ENCODE peak calls at places on chromosome 19, in seven cellular contexts. One of them, this sample, is unnamed.

GRCh38 chr19:3682741-3683404 is 17.4 kb downstream of the PIP5K1C start:
- DNase-seq in BE2C: no peak
- DNase-seq in heart left ventricle: no peak
- DNase-seq in GM23248: no peak
- DNase-seq in spleen: no peak
- DNase-seq in H1: no peak
- DNase-seq in A549: no peak
- DNase-seq in this sample: peak; percentile 57

GRCh38 chr19:3570619-3571018 is 2.1 kb upstream of the HMG20B start:
- DNase-seq in H1: no peak
- DNase-seq in spleen: no peak
- DNase-seq in BE2C: no peak
- DNase-seq in GM23248: no peak
- DNase-seq in heart left ventricle: no peak
- DNase-seq in A549: no peak
- DNase-seq in this sample: no peak

GRCh38 chr19:3604987-3605343 is 1.7 kb downstream of the TBXA2R start:
- DNase-seq in GM23248: no peak
- DNase-seq in heart left ventricle: no peak
- DNase-seq in H1: no peak
- DNase-seq in BE2C: no peak
- DNase-seq in spleen: peak; percentile 84
- DNase-seq in A549: no peak
- DNase-seq in this sample: no peak

GRCh38 chr19:35869327-35870123 is 1.2 kb downstream of the APLP1 start:
- DNase-seq in BE2C: peak; percentile 99
- DNase-seq in heart left ventricle: peak; percentile 54
- DNase-seq in spleen: peak; percentile 84
- DNase-seq in GM23248: peak; percentile 85
- DNase-seq in H1: peak; percentile 94
- DNase-seq in A549: peak; percentile 94
- DNase-seq in this sample: peak; percentile 44

GRCh38 chr19:52786078-52786463 is 520 bp downstream of the ZNF600 start:
- DNase-seq in heart left ventricle: no peak
- DNase-seq in spleen: peak; percentile 75
- DNase-seq in GM23248: peak; percentile 16
- DNase-seq in BE2C: no peak
- DNase-seq in A549: no peak
- DNase-seq in H1: peak; percentile 55
- DNase-seq in this sample: peak; percentile 25

GRCh38 chr19:8575467-8575997 is 1.7 kb downstream of the MYO1F start:
- DNase-seq in H1: no peak
- DNase-seq in GM23248: peak; percentile 65
- DNase-seq in A549: no peak
- DNase-seq in heart left ventricle: no peak
- DNase-seq in BE2C: no peak
- DNase-seq in spleen: no peak
- DNase-seq in this sample: no peak

GRCh38 chr19:17775991-17776803 is 18.7 kb upstream of the B3GNT3 start:
- DNase-seq in spleen: peak; percentile 85
- DNase-seq in BE2C: no peak
- DNase-seq in GM23248: peak; percentile 52
- DNase-seq in heart left ventricle: no peak
- DNase-seq in A549: no peak
- DNase-seq in H1: no peak
- DNase-seq in this sample: no peak

GRCh38 chr19:23118400-23118799 is 1.6 kb downstream of the ZNF730 start:
- DNase-seq in GM23248: no peak
- DNase-seq in BE2C: no peak
- DNase-seq in heart left ventricle: no peak
- DNase-seq in A549: no peak
- DNase-seq in H1: no peak
- DNase-seq in spleen: no peak
- DNase-seq in this sample: no peak

GRCh38 chr19:752652-753517 is 2.0 kb downstream of the MISP start:
- DNase-seq in BE2C: no peak
- DNase-seq in heart left ventricle: no peak
- DNase-seq in GM23248: peak; percentile 88
- DNase-seq in spleen: no peak
- DNase-seq in A549: peak; percentile 95
- DNase-seq in H1: no peak
- DNase-seq in this sample: peak; percentile 85

GRCh38 chr19:2302319-2303208 is 5.4 kb downstream of the LINGO3 start:
- DNase-seq in BE2C: peak; percentile 12
- DNase-seq in spleen: peak; percentile 87
- DNase-seq in H1: peak; percentile 79
- DNase-seq in GM23248: peak; percentile 70
- DNase-seq in A549: no peak
- DNase-seq in heart left ventricle: peak; percentile 63
- DNase-seq in this sample: no peak

GRCh38 chr19:13817018-13817614 is 21.9 kb downstream of the ZSWIM4 start:
- DNase-seq in GM23248: peak; percentile 30
- DNase-seq in A549: no peak
- DNase-seq in BE2C: no peak
- DNase-seq in heart left ventricle: no peak
- DNase-seq in spleen: peak; percentile 73
- DNase-seq in H1: peak; percentile 99
- DNase-seq in this sample: no peak

GRCh38 chr19:7013678-7014077 is 7.6 kb downstream of the MBD3L2B start:
- DNase-seq in GM23248: peak; percentile 42
- DNase-seq in H1: no peak
- DNase-seq in A549: no peak
- DNase-seq in spleen: no peak
- DNase-seq in BE2C: no peak
- DNase-seq in heart left ventricle: no peak
- DNase-seq in this sample: no peak

GRCh38 chr19:49687150-49687549 is 2.2 kb upstream of the ADM5 start:
- DNase-seq in spleen: no peak
- DNase-seq in heart left ventricle: no peak
- DNase-seq in H1: no peak
- DNase-seq in A549: no peak
- DNase-seq in GM23248: no peak
- DNase-seq in BE2C: no peak
- DNase-seq in this sample: no peak

GRCh38 chr19:18029617-18030338 is 21.8 kb downstream of the ARRDC2 start:
- DNase-seq in A549: no peak
- DNase-seq in BE2C: peak; percentile 85
- DNase-seq in heart left ventricle: no peak
- DNase-seq in spleen: no peak
- DNase-seq in GM23248: peak; percentile 23
- DNase-seq in H1: no peak
- DNase-seq in this sample: no peak

GRCh38 chr19:10646781-10647180 is 7.4 kb upstream of the ILF3 start:
- DNase-seq in H1: no peak
- DNase-seq in spleen: no peak
- DNase-seq in A549: no peak
- DNase-seq in heart left ventricle: no peak
- DNase-seq in BE2C: no peak
- DNase-seq in GM23248: no peak
- DNase-seq in this sample: no peak

DNA sequence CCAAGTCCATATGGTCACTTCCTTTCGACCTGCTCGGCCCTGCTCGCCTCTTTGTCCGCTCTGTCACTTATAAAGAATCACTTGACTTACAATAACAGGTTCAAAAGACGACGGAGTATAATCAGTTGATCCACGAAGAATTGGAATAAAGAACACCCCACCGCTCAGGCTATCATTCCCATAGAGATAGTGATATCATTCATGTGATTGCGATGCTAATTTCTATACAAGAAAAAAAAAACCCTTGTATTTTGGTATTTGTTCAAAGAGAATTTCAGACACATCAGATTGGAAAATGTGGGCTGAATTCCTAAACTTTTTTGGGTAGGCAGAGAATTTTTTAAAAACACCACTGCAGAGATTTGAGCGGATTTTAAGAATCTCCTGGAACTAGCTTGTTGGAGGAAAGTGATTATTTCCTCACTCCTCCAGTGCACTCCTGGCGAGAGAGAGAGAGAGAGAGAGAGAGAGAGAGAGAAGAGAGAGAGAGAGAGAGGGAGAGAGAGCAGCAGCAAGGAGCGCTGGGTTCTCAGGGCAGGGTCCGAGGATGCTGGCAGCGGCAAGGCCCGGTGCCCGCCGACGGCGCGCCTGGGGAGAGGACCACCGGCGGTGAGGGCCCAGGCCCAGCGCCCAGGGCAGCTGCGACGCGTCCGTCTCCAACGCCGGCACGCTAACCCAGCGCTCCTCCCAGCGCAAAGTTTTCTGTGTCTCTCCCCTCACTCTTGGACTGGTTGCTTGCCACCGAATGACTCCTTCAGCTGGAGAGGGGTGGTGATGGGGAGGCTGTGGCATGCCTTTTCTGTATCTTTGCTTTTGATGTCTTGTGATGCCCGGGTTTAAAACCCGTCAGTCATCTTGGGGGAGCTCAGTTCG is 149.0 kb upstream of the ZNF536 start:
- DNase-seq in heart left ventricle: no peak
- DNase-seq in BE2C: no peak
- DNase-seq in A549: no peak
- DNase-seq in GM23248: no peak
- DNase-seq in H1: peak; percentile 67
- DNase-seq in spleen: no peak
- DNase-seq in this sample: no peak
- H3K4me3 ChIP-seq in heart left ventricle: peak overlapping the region; percentile 12
- H3K4me3 ChIP-seq in BE2C: no peak overlapping the region
- H3K4me3 ChIP-seq in A549: no peak overlapping the region
- H3K4me3 ChIP-seq in GM23248: no peak overlapping the region
- H3K4me3 ChIP-seq in H1: peak overlapping the region; percentile 43
- H3K4me3 ChIP-seq in spleen: peak overlapping the region; percentile 28
- H3K4me3 ChIP-seq in this sample: no peak overlapping the region

DNA sequence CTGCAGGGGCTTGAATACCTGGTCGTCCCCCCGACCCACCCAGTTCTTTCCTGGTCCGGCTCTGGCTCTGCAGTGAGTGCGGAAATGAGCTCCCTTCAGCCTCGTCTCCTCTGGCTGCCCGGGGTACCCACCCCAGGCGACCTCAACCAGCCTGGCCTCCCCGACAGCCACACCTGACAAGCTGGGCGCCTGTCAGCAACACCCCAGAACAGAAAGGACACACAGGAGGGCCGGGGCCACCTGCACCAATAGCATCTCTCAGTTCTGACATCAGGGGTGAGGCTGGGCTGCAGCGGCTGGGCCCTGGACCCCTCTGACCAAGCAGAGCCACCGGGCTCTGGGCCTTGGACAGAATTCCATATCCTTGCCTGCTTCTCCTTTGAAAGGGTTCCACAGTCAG is 19.7 kb downstream of the SUGP1 start:
- DNase-seq in GM23248: no peak
- DNase-seq in H1: no peak
- DNase-seq in A549: no peak
- DNase-seq in BE2C: no peak
- DNase-seq in heart left ventricle: no peak
- DNase-seq in spleen: no peak
- DNase-seq in this sample: no peak
- H3K4me1 ChIP-seq in GM23248: no peaks in the 10 kb centered on the region
- H3K4me1 ChIP-seq in H1: no peaks in the 10 kb centered on the region
- H3K4me1 ChIP-seq in A549: no peaks in the 10 kb centered on the region
- H3K4me1 ChIP-seq in BE2C: peaks cover 10% of the 10 kb centered on the region
- H3K4me1 ChIP-seq in heart left ventricle: no peaks in the 10 kb centered on the region
- H3K4me1 ChIP-seq in spleen: no peaks in the 10 kb centered on the region
- H3K4me1 ChIP-seq in this sample: no peaks in the 10 kb centered on the region

DNA sequence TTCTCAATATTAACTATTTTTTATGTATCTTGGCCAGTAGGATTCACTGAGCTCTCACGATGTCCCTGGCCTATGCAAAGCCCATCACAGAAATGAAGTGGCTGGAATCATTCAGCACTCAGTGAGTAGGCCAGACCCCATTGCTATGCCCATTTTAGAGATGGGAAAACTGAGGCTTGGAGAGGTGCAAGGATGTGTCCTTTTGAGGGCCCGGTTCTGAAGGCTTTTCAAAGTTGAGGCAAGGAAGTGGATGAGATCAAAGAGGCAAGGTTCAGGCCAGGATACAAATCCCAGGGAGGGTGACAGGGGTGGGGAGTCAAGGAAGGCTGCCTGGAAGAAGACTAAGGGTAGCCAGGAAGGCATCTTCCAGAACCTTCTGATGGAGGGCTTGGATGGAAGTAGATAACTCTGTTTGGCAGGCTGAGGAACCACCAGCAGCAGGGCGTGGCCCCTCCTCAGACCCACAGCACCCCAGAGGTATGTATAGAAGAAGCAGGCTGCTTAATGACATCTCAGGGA is 18.8 kb upstream of the ERCC1 start:
- DNase-seq in H1: no peak
- DNase-seq in spleen: no peak
- DNase-seq in heart left ventricle: no peak
- DNase-seq in BE2C: no peak
- DNase-seq in GM23248: no peak
- DNase-seq in A549: no peak
- DNase-seq in this sample: no peak
- H3K4me3 ChIP-seq in H1: no peak overlapping the region
- H3K4me3 ChIP-seq in spleen: no peak overlapping the region
- H3K4me3 ChIP-seq in heart left ventricle: no peak overlapping the region
- H3K4me3 ChIP-seq in BE2C: no peak overlapping the region
- H3K4me3 ChIP-seq in GM23248: no peak overlapping the region
- H3K4me3 ChIP-seq in A549: no peak overlapping the region
- H3K4me3 ChIP-seq in this sample: no peak overlapping the region

GRCh38 chr19:39152066-39152465 is 26.5 kb downstream of the PAK4 start:
- DNase-seq in spleen: no peak
- DNase-seq in A549: no peak
- DNase-seq in BE2C: no peak
- DNase-seq in H1: no peak
- DNase-seq in GM23248: peak; percentile 23
- DNase-seq in heart left ventricle: no peak
- DNase-seq in this sample: no peak
- H3K4me1 ChIP-seq in spleen: no peaks in the 10 kb centered on the region
- H3K4me1 ChIP-seq in A549: peaks cover 27% of the 10 kb centered on the region
- H3K4me1 ChIP-seq in BE2C: peaks cover 14% of the 10 kb centered on the region
- H3K4me1 ChIP-seq in H1: peaks cover 17% of the 10 kb centered on the region
- H3K4me1 ChIP-seq in GM23248: peaks cover 5% of the 10 kb centered on the region
- H3K4me1 ChIP-seq in heart left ventricle: peaks cover 6% of the 10 kb centered on the region
- H3K4me1 ChIP-seq in this sample: peaks cover 11% of the 10 kb centered on the region

GRCh38 chr19:16359964-16360363 is 35.3 kb downstream of the KLF2 start:
- DNase-seq in spleen: no peak
- DNase-seq in GM23248: no peak
- DNase-seq in heart left ventricle: no peak
- DNase-seq in BE2C: no peak
- DNase-seq in H1: no peak
- DNase-seq in A549: no peak
- DNase-seq in this sample: no peak

GRCh38 chr19:16358456-16358855 is 33.8 kb downstream of the KLF2 start:
- DNase-seq in BE2C: no peak
- DNase-seq in GM23248: no peak
- DNase-seq in spleen: no peak
- DNase-seq in heart left ventricle: no peak
- DNase-seq in H1: no peak
- DNase-seq in A549: no peak
- DNase-seq in this sample: no peak

GRCh38 chr19:16359074-16359473 is 34.4 kb downstream of the KLF2 start:
- DNase-seq in BE2C: no peak
- DNase-seq in heart left ventricle: no peak
- DNase-seq in H1: no peak
- DNase-seq in spleen: no peak
- DNase-seq in GM23248: no peak
- DNase-seq in A549: no peak
- DNase-seq in this sample: no peak

GRCh38 chr19:16351133-16351809 is 26.6 kb downstream of the KLF2 start:
- DNase-seq in H1: no peak
- DNase-seq in spleen: no peak
- DNase-seq in A549: no peak
- DNase-seq in GM23248: peak; percentile 71
- DNase-seq in BE2C: no peak
- DNase-seq in heart left ventricle: no peak
- DNase-seq in this sample: no peak

GRCh38 chr19:16355293-16356043 is 30.8 kb downstream of the KLF2 start:
- DNase-seq in heart left ventricle: no peak
- DNase-seq in GM23248: peak; percentile 27
- DNase-seq in BE2C: peak; percentile 35
- DNase-seq in spleen: peak; percentile 85
- DNase-seq in H1: no peak
- DNase-seq in A549: no peak
- DNase-seq in this sample: peak; percentile 66
- H3K4me3 ChIP-seq in heart left ventricle: peak overlapping the region; percentile 19
- H3K4me3 ChIP-seq in GM23248: no peak overlapping the region
- H3K4me3 ChIP-seq in BE2C: no peak overlapping the region
- H3K4me3 ChIP-seq in spleen: no peak overlapping the region
- H3K4me3 ChIP-seq in H1: no peak overlapping the region
- H3K4me3 ChIP-seq in A549: no peak overlapping the region
- H3K4me3 ChIP-seq in this sample: no peak overlapping the region

This sample was measured in ovary.